ENCODE peak calls at places on chromosomes 12 and 14, in nine cellular contexts. Q is NCI-H1417; S is CD8-positive, alpha-beta T cell; Y is activated CD8-positive, alpha-beta T cell treated with anti-CD3 and anti-CD28 coated beads for 36 hours; Z is EL; R is foreskin fibroblast; I is left ventricle myocardium superior; P is activated CD4-positive, alpha-beta T cell treated with anti-CD3 and anti-CD28 coated beads for 4 hours; U is NCI-H524. B is an unnamed sample.

GRCh38 chr14:93476305-93476704 is 45.6 kb downstream of the UNC79 start:
- DNase-seq in Q (no peak), S (no peak), Y (no peak), Z (no peak), R (no peak), I (no peak), P (no peak), U (no peak), B (no peak)

GRCh38 chr12:93148412-93148811 is 219.3 kb upstream of the EEA1 start:
- DNase-seq in Q (no peak), S (no peak), Y (no peak), Z (no peak), R (no peak), I (no peak), P (no peak), U (no peak), B (no peak)

GRCh38 chr12:110436231-110436630 is 13.9 kb downstream of the ARPC3 start:
- DNase-seq in Q (no peak), S (no peak), Y (no peak), Z (peak), R (peak), I (no peak), P (no peak), U (no peak), B (no peak)

GRCh38 chr12:105083551-105084105 is 630 bp downstream of the ALDH1L2 start:
- DNase-seq in Q (no peak), S (no peak), Y (peak), Z (peak), R (peak), I (peak), P (no peak), U (peak), B (peak)

GRCh38 chr12:92059976-92060375 is 85.7 kb downstream of the BTG1 start:
- DNase-seq in Q (no peak), S (no peak), Y (no peak), Z (peak), R (peak), I (no peak), P (no peak), U (no peak), B (peak)

GRCh38 chr14:47678993-47679392 is 3.6 kb upstream of the MDGA2 start:
- DNase-seq in Q (no peak), S (no peak), Y (no peak), Z (no peak), R (no peak), I (no peak), P (no peak), U (no peak), B (no peak)

GRCh38 chr14:34029921-34030334 is 79.1 kb upstream of the EGLN3 start:
- DNase-seq in Q (no peak), S (no peak), Y (no peak), Z (no peak), R (peak), I (peak), P (no peak), U (no peak), B (peak)

GRCh38 chr12:69570545-69571399 is 14.5 kb upstream of the CCT2 start:
- DNase-seq in Q (peak), S (peak), Y (peak), Z (peak), R (peak), I (peak), P (peak), U (peak), B (peak)

GRCh38 chr14:65575389-65575788 is 162.9 kb downstream of the FUT8 start:
- DNase-seq in Q (no peak), S (no peak), Y (no peak), Z (no peak), R (no peak), I (no peak), P (no peak), U (no peak), B (no peak)

GRCh38 chr14:54893151-54893760 is 9.4 kb downstream of the GCH1 start:
- DNase-seq in Q (peak), S (no peak), Y (peak), Z (peak), R (peak), I (no peak), P (peak), U (peak), B (peak)

GRCh38 chr12:131852551-131853299 is 24.5 kb downstream of the MMP17 start:
- DNase-seq in Q (no peak), S (no peak), Y (no peak), Z (peak), R (peak), I (peak), P (no peak), U (no peak), B (no peak)

GRCh38 chr14:52954346-52955214 is 3.7 kb upstream of the FERMT2 start:
- DNase-seq in Q (no peak), S (no peak), Y (no peak), Z (no peak), R (no peak), I (no peak), P (no peak), U (no peak), B (peak)

GRCh38 chr12:27480031-27480430 is 33.5 kb downstream of the SMCO2 start:
- DNase-seq in Q (no peak), S (no peak), Y (no peak), Z (no peak), R (no peak), I (no peak), P (no peak), U (no peak), B (no peak)

GRCh38 chr12:64943686-64944085 is 119.2 kb downstream of the TBC1D30 start:
- DNase-seq in Q (no peak), S (no peak), Y (no peak), Z (peak), R (peak), I (no peak), P (no peak), U (no peak), B (peak)

GRCh38 chr12:2198088-2198501 is 145.3 kb downstream of the CACNA1C start:
- DNase-seq in Q (peak), S (no peak), Y (no peak), Z (peak), R (peak), I (peak), P (no peak), U (no peak), B (peak)